ENCODE peak calls at places on chromosomes 12 and 14, in five cellular contexts. P is aorta; R is CD4-positive, alpha-beta memory T cell; F is PC-3; O is CD4-positive, alpha-beta T cell. G is an unnamed sample.

GRCh38 chr12:6466184-6466573 is 4.3 kb downstream of the VAMP1 start:
- DNase-seq in P (no peak), R (no peak), F (no peak), O (no peak), G (no peak)

GRCh38 chr14:73227812-73228781 is 9.2 kb upstream of the PAPLN start:
- DNase-seq in P (peak; percentile 76), R (no peak), F (peak; percentile 97), O (no peak), G (no peak)

GRCh38 chr12:100545092-100545491 is 28.4 kb upstream of the GAS2L3 start:
- DNase-seq in P (no peak), R (no peak), F (peak; percentile 62), O (no peak), G (no peak)

GRCh38 chr12:64611430-64612286 is 1.4 kb downstream of the RASSF3 start:
- DNase-seq in P (peak; percentile 69), R (peak; percentile 34), F (peak; percentile 39), O (peak; percentile 32), G (no peak)

GRCh38 chr12:70120970-70121369 is 122.3 kb upstream of the CNOT2 start:
- DNase-seq in P (no peak), R (no peak), F (no peak), O (no peak), G (no peak)

GRCh38 chr14:103730490-103731035 is 15.0 kb downstream of the ZFYVE21 start:
- DNase-seq in P (no peak), R (no peak), F (no peak), O (no peak), G (no peak)

GRCh38 chr14:94003397-94003796 is 6.3 kb downstream of the CCDC197 start:
- DNase-seq in P (no peak), R (no peak), F (no peak), O (no peak), G (no peak)

GRCh38 chr12:15982471-15982870 is 71.3 kb downstream of the DERA start:
- DNase-seq in P (no peak), R (no peak), F (peak; percentile 46), O (no peak), G (no peak)

GRCh38 chr14:71108398-71109114 is 201.3 kb downstream of the PCNX1 start:
- DNase-seq in P (no peak), R (no peak), F (no peak), O (no peak), G (no peak)

GRCh38 chr14:77372304-77372841 is 4.5 kb downstream of the TMED8 start:
- DNase-seq in P (no peak), R (peak; percentile 9), F (peak; percentile 57), O (no peak), G (no peak)

GRCh38 chr14:71932229-71932951 is at the start of gene RGS6:
- DNase-seq in P (no peak), R (no peak), F (peak; percentile 72), O (no peak), G (no peak)

GRCh38 chr12:118058227-118058626 is 2.8 kb downstream of the WSB2 start:
- DNase-seq in P (no peak), R (no peak), F (no peak), O (no peak), G (no peak)

GRCh38 chr12:54331-54730 is 12.2 kb upstream of the IQSEC3 start:
- DNase-seq in P (no peak), R (no peak), F (no peak), O (no peak), G (no peak)

GRCh38 chr14:73311710-73312035 is 74.4 kb downstream of the PAPLN start:
- DNase-seq in P (no peak), R (no peak), F (no peak), O (no peak), G (no peak)

GRCh38 chr14:23085458-23085857 is 9.5 kb downstream of the ACIN1 start:
- DNase-seq in P (no peak), R (no peak), F (no peak), O (no peak), G (no peak)

GRCh38 chr14:74015965-74016364 is 3.1 kb downstream of the ENTPD5 start:
- DNase-seq in P (no peak), R (no peak), F (no peak), O (no peak), G (no peak)

GRCh38 chr14:103103461-103104388 is 9.2 kb downstream of the EXOC3L4 start:
- DNase-seq in P (peak; percentile 75), R (no peak), F (peak; percentile 69), O (no peak), G (no peak)

GRCh38 chr12:113476093-113476986 is 4.7 kb upstream of the LHX5 start:
- DNase-seq in P (no peak), R (no peak), F (no peak), O (no peak), G (no peak)

GRCh38 chr12:115947696-115948062 is 329.8 kb downstream of the MED13L start:
- DNase-seq in P (no peak), R (no peak), F (no peak), O (no peak), G (no peak)

GRCh38 chr12:93803408-93803807 is 126.2 kb downstream of the CRADD start:
- DNase-seq in P (no peak), R (no peak), F (no peak), O (no peak), G (no peak)

GRCh38 chr14:100072783-100073346 is 7.6 kb downstream of the EVL start:
- DNase-seq in P (no peak), R (peak; percentile 71), F (peak; percentile 62), O (peak; percentile 73), G (no peak)

GRCh38 chr14:55789442-55789841 is 209.4 kb downstream of the KTN1 start:
- DNase-seq in P (no peak), R (no peak), F (peak; percentile 88), O (no peak), G (no peak)

GRCh38 chr12:108341356-108341755 is 2.2 kb upstream of the CMKLR1 start:
- DNase-seq in P (no peak), R (no peak), F (no peak), O (no peak), G (no peak)

GRCh38 chr14:74275265-74275841 is 27.4 kb downstream of the ABCD4 start:
- DNase-seq in P (no peak), R (no peak), F (peak; percentile 19), O (no peak), G (no peak)

GRCh38 chr14:103552011-103552797 is 10.3 kb downstream of the BAG5 start:
- DNase-seq in P (peak; percentile 82), R (no peak), F (peak; percentile 83), O (no peak), G (no peak)

GRCh38 chr12:3698218-3698974 is 54.5 kb downstream of the CRACR2A start:
- DNase-seq in P (no peak), R (no peak), F (peak; percentile 80), O (no peak), G (no peak)

GRCh38 chr12:121520586-121521086 is 60.2 kb downstream of the KDM2B start:
- DNase-seq in P (no peak), R (no peak), F (no peak), O (no peak), G (no peak)

GRCh38 chr12:51847830-51848727 is at the start of gene FIGNL2:
- DNase-seq in P (no peak), R (no peak), F (no peak), O (no peak), G (no peak)

GRCh38 chr12:51846911-51847829 is 1.3 kb downstream of the FIGNL2 start:
- DNase-seq in P (no peak), R (no peak), F (no peak), O (no peak), G (no peak)

GRCh38 chr12:51846209-51846779 is 2.2 kb downstream of the FIGNL2 start:
- DNase-seq in P (no peak), R (no peak), F (no peak), O (no peak), G (no peak)

GRCh38 chr12:51848843-51849735 is 571 bp upstream of the FIGNL2 start:
- DNase-seq in P (no peak), R (no peak), F (no peak), O (no peak), G (no peak)

DNA sequence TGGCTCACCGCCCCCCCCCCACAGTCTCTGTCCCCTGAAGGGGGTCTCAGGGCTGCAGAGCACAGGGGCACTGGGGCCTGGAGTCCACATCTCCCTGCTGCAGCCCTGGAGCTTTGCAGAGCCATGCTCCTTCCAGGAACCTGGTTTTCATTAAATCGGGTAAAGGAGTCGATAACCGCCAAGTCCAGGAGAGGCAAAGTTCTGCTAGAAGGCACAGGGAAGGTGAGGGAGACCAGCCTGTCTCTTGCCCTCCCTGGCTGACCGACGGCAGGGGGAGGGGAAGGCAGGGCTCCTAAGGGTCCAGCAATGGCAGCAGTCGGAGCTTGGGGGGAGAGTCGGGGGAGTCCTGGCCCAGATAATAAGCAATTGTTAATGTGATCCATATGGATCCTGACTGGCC is 3.1 kb downstream of the FIGNL2 start:
- DNase-seq in P (no peak), R (no peak), F (no peak), O (no peak), G (no peak)
- H3K27me3 ChIP-seq in P (no peaks in the 10 kb centered on the region), R (peaks cover 29% of the 10 kb centered on the region), F (peaks cover 42% of the 10 kb centered on the region), O (peaks cover 60% of the 10 kb centered on the region), G (no peaks in the 10 kb centered on the region)

GRCh38 chr14:105168093-105168420 is 519 bp downstream of the JAG2 start:
- DNase-seq in P (no peak), R (no peak), F (no peak), O (no peak), G (no peak)

GRCh38 chr14:105167303-105168092 is 1.1 kb downstream of the JAG2 start:
- DNase-seq in P (no peak), R (no peak), F (peak; percentile 50), O (no peak), G (no peak)

GRCh38 chr14:105165134-105165704 is 3.4 kb downstream of the JAG2 start:
- DNase-seq in P (no peak), R (no peak), F (no peak), O (no peak), G (no peak)

GRCh38 chr14:105165761-105166485 is 2.7 kb downstream of the JAG2 start:
- DNase-seq in P (no peak), R (no peak), F (no peak), O (no peak), G (no peak)

GRCh38 chr14:105166571-105167302 is 1.8 kb downstream of the JAG2 start:
- DNase-seq in P (no peak), R (no peak), F (no peak), O (no peak), G (no peak)
- H3K27me3 ChIP-seq in P (no peaks in the 10 kb centered on the region), R (peaks cover 4% of the 10 kb centered on the region), F (no peaks in the 10 kb centered on the region), O (peaks cover 28% of the 10 kb centered on the region), G (no peaks in the 10 kb centered on the region)

GRCh38 chr12:53938276-53939140 is at the start of gene HOXC13:
- DNase-seq in P (peak; percentile 48), R (no peak), F (peak; percentile 99), O (no peak), G (no peak)

GRCh38 chr12:53935562-53936341 is 2.9 kb upstream of the HOXC13 start:
- DNase-seq in P (no peak), R (no peak), F (no peak), O (no peak), G (no peak)

GRCh38 chr12:53939141-53940108 is 794 bp downstream of the HOXC13 start:
- DNase-seq in P (peak; percentile 37), R (no peak), F (peak; percentile 48), O (no peak), G (no peak)

GRCh38 chr12:53937099-53937498 is 1.5 kb upstream of the HOXC13 start:
- DNase-seq in P (no peak), R (no peak), F (no peak), O (no peak), G (no peak)

GRCh38 chr12:53937596-53938275 is 895 bp upstream of the HOXC13 start:
- DNase-seq in P (no peak), R (no peak), F (no peak), O (no peak), G (no peak)
- H3K27me3 ChIP-seq in P (no peaks in the 10 kb centered on the region), R (peaks cover 60% of the 10 kb centered on the region), F (no peaks in the 10 kb centered on the region), O (peaks cover 98% of the 10 kb centered on the region), G (peaks cover 100% of the 10 kb centered on the region)

GRCh38 chr12:132482771-132483170 is 7.2 kb upstream of the FBRSL1 start:
- DNase-seq in P (no peak), R (no peak), F (no peak), O (no peak), G (no peak)
- H3K27me3 ChIP-seq in P (no peaks in the 10 kb centered on the region), R (no peaks in the 10 kb centered on the region), F (peaks cover 3% of the 10 kb centered on the region), O (no peaks in the 10 kb centered on the region), G (no peaks in the 10 kb centered on the region)